ENCODE peak calls at places on chromosomes 11 and 22, in seven cellular contexts. One of them, this sample, is unnamed.

GRCh38 chr11:45178890-45179663 is 32.6 kb downstream of the PRDM11 start:
- DNase-seq in left kidney: no peak
- DNase-seq in activated CD8-positive, alpha-beta memory T cell treated with anti-CD3 and anti-CD28 coated beads for 24 hours: no peak
- DNase-seq in NCI-H1048: no peak
- DNase-seq in spleen: no peak
- DNase-seq in transverse colon: no peak
- DNase-seq in T-helper 2 cell: no peak
- DNase-seq in this sample: peak; percentile 25

GRCh38 chr11:27807594-27807993 is 107.3 kb upstream of the BDNF start:
- DNase-seq in left kidney: no peak
- DNase-seq in activated CD8-positive, alpha-beta memory T cell treated with anti-CD3 and anti-CD28 coated beads for 24 hours: no peak
- DNase-seq in NCI-H1048: no peak
- DNase-seq in spleen: no peak
- DNase-seq in transverse colon: no peak
- DNase-seq in T-helper 2 cell: no peak
- DNase-seq in this sample: no peak

GRCh38 chr22:47144791-47145425 is 382.5 kb downstream of the TBC1D22A start:
- DNase-seq in left kidney: no peak
- DNase-seq in activated CD8-positive, alpha-beta memory T cell treated with anti-CD3 and anti-CD28 coated beads for 24 hours: no peak
- DNase-seq in NCI-H1048: no peak
- DNase-seq in spleen: no peak
- DNase-seq in transverse colon: peak; percentile 58
- DNase-seq in T-helper 2 cell: no peak
- DNase-seq in this sample: no peak

GRCh38 chr11:77316733-77317342 is 15.4 kb upstream of the GDPD4 start:
- DNase-seq in left kidney: peak; percentile 12
- DNase-seq in activated CD8-positive, alpha-beta memory T cell treated with anti-CD3 and anti-CD28 coated beads for 24 hours: no peak
- DNase-seq in NCI-H1048: no peak
- DNase-seq in spleen: no peak
- DNase-seq in transverse colon: no peak
- DNase-seq in T-helper 2 cell: no peak
- DNase-seq in this sample: no peak

GRCh38 chr11:7538023-7538422 is 24.2 kb downstream of the PPFIBP2 start:
- DNase-seq in left kidney: no peak
- DNase-seq in activated CD8-positive, alpha-beta memory T cell treated with anti-CD3 and anti-CD28 coated beads for 24 hours: no peak
- DNase-seq in NCI-H1048: no peak
- DNase-seq in spleen: no peak
- DNase-seq in transverse colon: no peak
- DNase-seq in T-helper 2 cell: no peak
- DNase-seq in this sample: no peak

GRCh38 chr11:106389096-106389495 is 311.6 kb downstream of the AASDHPPT start:
- DNase-seq in left kidney: no peak
- DNase-seq in activated CD8-positive, alpha-beta memory T cell treated with anti-CD3 and anti-CD28 coated beads for 24 hours: no peak
- DNase-seq in NCI-H1048: no peak
- DNase-seq in spleen: no peak
- DNase-seq in transverse colon: no peak
- DNase-seq in T-helper 2 cell: no peak
- DNase-seq in this sample: no peak

GRCh38 chr11:78432058-78432515 is 14.5 kb upstream of the GAB2 start:
- DNase-seq in left kidney: peak; percentile 32
- DNase-seq in activated CD8-positive, alpha-beta memory T cell treated with anti-CD3 and anti-CD28 coated beads for 24 hours: no peak
- DNase-seq in NCI-H1048: no peak
- DNase-seq in spleen: no peak
- DNase-seq in transverse colon: no peak
- DNase-seq in T-helper 2 cell: no peak
- DNase-seq in this sample: peak; percentile 35

GRCh38 chr11:73931039-73931645 is 19.7 kb upstream of the DNAJB13 start:
- DNase-seq in left kidney: peak; percentile 80
- DNase-seq in activated CD8-positive, alpha-beta memory T cell treated with anti-CD3 and anti-CD28 coated beads for 24 hours: no peak
- DNase-seq in NCI-H1048: no peak
- DNase-seq in spleen: no peak
- DNase-seq in transverse colon: no peak
- DNase-seq in T-helper 2 cell: no peak
- DNase-seq in this sample: peak; percentile 97

GRCh38 chr11:107757661-107758060 is 45.8 kb upstream of the SLN start:
- DNase-seq in left kidney: no peak
- DNase-seq in activated CD8-positive, alpha-beta memory T cell treated with anti-CD3 and anti-CD28 coated beads for 24 hours: no peak
- DNase-seq in NCI-H1048: no peak
- DNase-seq in spleen: no peak
- DNase-seq in transverse colon: no peak
- DNase-seq in T-helper 2 cell: no peak
- DNase-seq in this sample: peak; percentile 37

GRCh38 chr22:34866501-34867171 is 199.3 kb upstream of the ISX start:
- DNase-seq in left kidney: peak; percentile 11
- DNase-seq in activated CD8-positive, alpha-beta memory T cell treated with anti-CD3 and anti-CD28 coated beads for 24 hours: no peak
- DNase-seq in NCI-H1048: no peak
- DNase-seq in spleen: no peak
- DNase-seq in transverse colon: no peak
- DNase-seq in T-helper 2 cell: no peak
- DNase-seq in this sample: no peak

GRCh38 chr11:74090701-74091100 is 80.1 kb downstream of the C2CD3 start:
- DNase-seq in left kidney: peak; percentile 21
- DNase-seq in activated CD8-positive, alpha-beta memory T cell treated with anti-CD3 and anti-CD28 coated beads for 24 hours: no peak
- DNase-seq in NCI-H1048: no peak
- DNase-seq in spleen: no peak
- DNase-seq in transverse colon: no peak
- DNase-seq in T-helper 2 cell: no peak
- DNase-seq in this sample: peak; percentile 10

GRCh38 chr11:117910941-117911630 is 18.1 kb downstream of the TMPRSS13 start:
- DNase-seq in left kidney: no peak
- DNase-seq in activated CD8-positive, alpha-beta memory T cell treated with anti-CD3 and anti-CD28 coated beads for 24 hours: peak; percentile 30
- DNase-seq in NCI-H1048: no peak
- DNase-seq in spleen: peak; percentile 48
- DNase-seq in transverse colon: no peak
- DNase-seq in T-helper 2 cell: no peak
- DNase-seq in this sample: no peak

GRCh38 chr22:44394246-44395115 is 81.7 kb upstream of the SHISAL1 start:
- DNase-seq in left kidney: peak; percentile 68
- DNase-seq in activated CD8-positive, alpha-beta memory T cell treated with anti-CD3 and anti-CD28 coated beads for 24 hours: no peak
- DNase-seq in NCI-H1048: no peak
- DNase-seq in spleen: peak; percentile 49
- DNase-seq in transverse colon: no peak
- DNase-seq in T-helper 2 cell: no peak
- DNase-seq in this sample: no peak

GRCh38 chr11:76314741-76315090 is 66.2 kb downstream of the THAP12 start:
- DNase-seq in left kidney: no peak
- DNase-seq in activated CD8-positive, alpha-beta memory T cell treated with anti-CD3 and anti-CD28 coated beads for 24 hours: no peak
- DNase-seq in NCI-H1048: no peak
- DNase-seq in spleen: no peak
- DNase-seq in transverse colon: no peak
- DNase-seq in T-helper 2 cell: no peak
- DNase-seq in this sample: peak; percentile 60

GRCh38 chr11:104713366-104713765 is 184.9 kb downstream of the CASP12 start:
- DNase-seq in left kidney: no peak
- DNase-seq in activated CD8-positive, alpha-beta memory T cell treated with anti-CD3 and anti-CD28 coated beads for 24 hours: no peak
- DNase-seq in NCI-H1048: no peak
- DNase-seq in spleen: no peak
- DNase-seq in transverse colon: no peak
- DNase-seq in T-helper 2 cell: no peak
- DNase-seq in this sample: no peak

GRCh38 chr11:114197799-114198500 is 98.2 kb upstream of the NNMT start:
- DNase-seq in left kidney: peak; percentile 78
- DNase-seq in activated CD8-positive, alpha-beta memory T cell treated with anti-CD3 and anti-CD28 coated beads for 24 hours: no peak
- DNase-seq in NCI-H1048: no peak
- DNase-seq in spleen: peak; percentile 64
- DNase-seq in transverse colon: peak; percentile 63
- DNase-seq in T-helper 2 cell: no peak
- DNase-seq in this sample: no peak

GRCh38 chr11:132910016-132910760 is 622.1 kb downstream of the OPCML start:
- DNase-seq in left kidney: peak; percentile 46
- DNase-seq in activated CD8-positive, alpha-beta memory T cell treated with anti-CD3 and anti-CD28 coated beads for 24 hours: no peak
- DNase-seq in NCI-H1048: no peak
- DNase-seq in spleen: no peak
- DNase-seq in transverse colon: no peak
- DNase-seq in T-helper 2 cell: no peak
- DNase-seq in this sample: no peak

GRCh38 chr11:18384157-18384641 is 10.2 kb upstream of the LDHA start:
- DNase-seq in left kidney: peak; percentile 57
- DNase-seq in activated CD8-positive, alpha-beta memory T cell treated with anti-CD3 and anti-CD28 coated beads for 24 hours: peak; percentile 66
- DNase-seq in NCI-H1048: no peak
- DNase-seq in spleen: peak; percentile 76
- DNase-seq in transverse colon: peak; percentile 85
- DNase-seq in T-helper 2 cell: no peak
- DNase-seq in this sample: peak; percentile 63

GRCh38 chr11:70930215-70930614 is 322.2 kb downstream of the SHANK2 start:
- DNase-seq in left kidney: no peak
- DNase-seq in activated CD8-positive, alpha-beta memory T cell treated with anti-CD3 and anti-CD28 coated beads for 24 hours: no peak
- DNase-seq in NCI-H1048: no peak
- DNase-seq in spleen: no peak
- DNase-seq in transverse colon: no peak
- DNase-seq in T-helper 2 cell: no peak
- DNase-seq in this sample: no peak

GRCh38 chr22:20641919-20642579 is 131.9 kb upstream of the SERPIND1 start:
- DNase-seq in left kidney: no peak
- DNase-seq in activated CD8-positive, alpha-beta memory T cell treated with anti-CD3 and anti-CD28 coated beads for 24 hours: no peak
- DNase-seq in NCI-H1048: no peak
- DNase-seq in spleen: no peak
- DNase-seq in transverse colon: no peak
- DNase-seq in T-helper 2 cell: no peak
- DNase-seq in this sample: no peak

GRCh38 chr22:38305481-38306448 is 11.5 kb downstream of the CSNK1E start:
- DNase-seq in left kidney: peak; percentile 65
- DNase-seq in activated CD8-positive, alpha-beta memory T cell treated with anti-CD3 and anti-CD28 coated beads for 24 hours: no peak
- DNase-seq in NCI-H1048: no peak
- DNase-seq in spleen: no peak
- DNase-seq in transverse colon: peak; percentile 64
- DNase-seq in T-helper 2 cell: no peak
- DNase-seq in this sample: peak; percentile 77

GRCh38 chr11:35138606-35138948 is 394 bp upstream of the CD44 start:
- DNase-seq in left kidney: peak; percentile 64
- DNase-seq in activated CD8-positive, alpha-beta memory T cell treated with anti-CD3 and anti-CD28 coated beads for 24 hours: no peak
- DNase-seq in NCI-H1048: no peak
- DNase-seq in spleen: no peak
- DNase-seq in transverse colon: no peak
- DNase-seq in T-helper 2 cell: no peak
- DNase-seq in this sample: peak; percentile 68

GRCh38 chr11:57459112-57460016 is 964 bp upstream of the RTN4RL2 start:
- DNase-seq in left kidney: no peak
- DNase-seq in activated CD8-positive, alpha-beta memory T cell treated with anti-CD3 and anti-CD28 coated beads for 24 hours: no peak
- DNase-seq in NCI-H1048: no peak
- DNase-seq in spleen: peak; percentile 86
- DNase-seq in transverse colon: no peak
- DNase-seq in T-helper 2 cell: no peak
- DNase-seq in this sample: peak; percentile 24

GRCh38 chr11:107898270-107898669 is 30.0 kb upstream of the RAB39A start:
- DNase-seq in left kidney: peak; percentile 34
- DNase-seq in activated CD8-positive, alpha-beta memory T cell treated with anti-CD3 and anti-CD28 coated beads for 24 hours: no peak
- DNase-seq in NCI-H1048: no peak
- DNase-seq in spleen: no peak
- DNase-seq in transverse colon: no peak
- DNase-seq in T-helper 2 cell: no peak
- DNase-seq in this sample: peak; percentile 51

GRCh38 chr11:64787526-64788320 is 9.4 kb upstream of the SF1 start:
- DNase-seq in left kidney: peak; percentile 63
- DNase-seq in activated CD8-positive, alpha-beta memory T cell treated with anti-CD3 and anti-CD28 coated beads for 24 hours: peak; percentile 84
- DNase-seq in NCI-H1048: no peak
- DNase-seq in spleen: peak; percentile 90
- DNase-seq in transverse colon: peak; percentile 82
- DNase-seq in T-helper 2 cell: no peak
- DNase-seq in this sample: peak; percentile 65

GRCh38 chr11:92893276-92893675 is 76.2 kb upstream of the MTNR1B start:
- DNase-seq in left kidney: peak; percentile 21
- DNase-seq in activated CD8-positive, alpha-beta memory T cell treated with anti-CD3 and anti-CD28 coated beads for 24 hours: no peak
- DNase-seq in NCI-H1048: no peak
- DNase-seq in spleen: no peak
- DNase-seq in transverse colon: no peak
- DNase-seq in T-helper 2 cell: no peak
- DNase-seq in this sample: no peak

GRCh38 chr11:11659567-11660341 is 37.9 kb upstream of the GALNT18 start:
- DNase-seq in left kidney: peak; percentile 63
- DNase-seq in activated CD8-positive, alpha-beta memory T cell treated with anti-CD3 and anti-CD28 coated beads for 24 hours: no peak
- DNase-seq in NCI-H1048: no peak
- DNase-seq in spleen: no peak
- DNase-seq in transverse colon: no peak
- DNase-seq in T-helper 2 cell: no peak
- DNase-seq in this sample: peak; percentile 21

GRCh38 chr22:19717691-19718254 is 3.5 kb downstream of the SEPTIN5 start:
- DNase-seq in left kidney: peak; percentile 84
- DNase-seq in activated CD8-positive, alpha-beta memory T cell treated with anti-CD3 and anti-CD28 coated beads for 24 hours: peak; percentile 92
- DNase-seq in NCI-H1048: peak; percentile 26
- DNase-seq in spleen: peak; percentile 96
- DNase-seq in transverse colon: peak; percentile 77
- DNase-seq in T-helper 2 cell: peak; percentile 73
- DNase-seq in this sample: peak; percentile 56

GRCh38 chr22:50218996-50219727 is 18.4 kb downstream of the SELENOO start:
- DNase-seq in left kidney: peak; percentile 63
- DNase-seq in activated CD8-positive, alpha-beta memory T cell treated with anti-CD3 and anti-CD28 coated beads for 24 hours: no peak
- DNase-seq in NCI-H1048: peak; percentile 74
- DNase-seq in spleen: no peak
- DNase-seq in transverse colon: peak; percentile 89
- DNase-seq in T-helper 2 cell: no peak
- DNase-seq in this sample: peak; percentile 49